ENCODE peak calls at places on chromosomes 11 and 22, in six cellular contexts. Q is NB4, E is progenitor cell of endocrine pancreas, W is left lung, L is cardiac fibroblast, P is epithelial cell of proximal tubule. O is an unnamed sample.

GRCh38 chr22:19819911-19820879 is 34.5 kb downstream of the GNB1L start:
- DNase-seq in Q (no peak), E (peak), W (no peak), L (no peak), P (no peak), O (no peak)

GRCh38 chr11:6574816-6575715 is 28.4 kb downstream of the RRP8 start:
- DNase-seq in Q (no peak), E (no peak), W (no peak), L (no peak), P (no peak), O (no peak)

GRCh38 chr11:35289821-35290220 is 129.5 kb downstream of the SLC1A2 start:
- DNase-seq in Q (peak), E (no peak), W (no peak), L (peak), P (no peak), O (peak)

GRCh38 chr11:130214861-130215530 is 55.4 kb downstream of the ST14 start:
- DNase-seq in Q (no peak), E (no peak), W (no peak), L (no peak), P (no peak), O (no peak)

GRCh38 chr11:88337342-88338222 is at the start of gene CTSC:
- DNase-seq in Q (peak), E (peak), W (peak), L (peak), P (no peak), O (peak)

GRCh38 chr22:46545041-46545796 is 7.8 kb upstream of the CELSR1 start:
- DNase-seq in Q (peak), E (no peak), W (no peak), L (no peak), P (no peak), O (no peak)

GRCh38 chr11:46285173-46285572 is 7.7 kb downstream of the CREB3L1 start:
- DNase-seq in Q (no peak), E (no peak), W (no peak), L (no peak), P (no peak), O (no peak)

GRCh38 chr11:7422544-7423331 is 62.6 kb upstream of the OLFML1 start:
- DNase-seq in Q (no peak), E (no peak), W (no peak), L (no peak), P (no peak), O (no peak)

GRCh38 chr11:4025248-4025956 is 69.2 kb upstream of the RRM1 start:
- DNase-seq in Q (no peak), E (no peak), W (no peak), L (peak), P (no peak), O (peak)

GRCh38 chr11:111911563-111912401 is at the start of gene CRYAB:
- DNase-seq in Q (no peak), E (no peak), W (no peak), L (peak), P (peak), O (peak)

GRCh38 chr11:114847599-114847998 is 169.3 kb downstream of the NXPE2 start:
- DNase-seq in Q (no peak), E (no peak), W (no peak), L (no peak), P (no peak), O (no peak)

GRCh38 chr22:47705350-47705749 is 942.9 kb downstream of the TBC1D22A start:
- DNase-seq in Q (no peak), E (no peak), W (no peak), L (no peak), P (no peak), O (no peak)

GRCh38 chr11:762421-763072 is 14.7 kb downstream of the GATD1 start:
- DNase-seq in Q (peak), E (no peak), W (peak), L (peak), P (no peak), O (peak)

GRCh38 chr11:37411289-37411688 is 813.3 kb upstream of the RAG2 start:
- DNase-seq in Q (no peak), E (no peak), W (no peak), L (no peak), P (no peak), O (no peak)

GRCh38 chr11:1659478-1659877 is 29.9 kb downstream of the KRTAP5-5 start:
- DNase-seq in Q (no peak), E (no peak), W (no peak), L (no peak), P (no peak), O (no peak)

GRCh38 chr22:29994941-29995340 is 85.3 kb upstream of the HORMAD2 start:
- DNase-seq in Q (no peak), E (no peak), W (no peak), L (peak), P (no peak), O (no peak)

DNA sequence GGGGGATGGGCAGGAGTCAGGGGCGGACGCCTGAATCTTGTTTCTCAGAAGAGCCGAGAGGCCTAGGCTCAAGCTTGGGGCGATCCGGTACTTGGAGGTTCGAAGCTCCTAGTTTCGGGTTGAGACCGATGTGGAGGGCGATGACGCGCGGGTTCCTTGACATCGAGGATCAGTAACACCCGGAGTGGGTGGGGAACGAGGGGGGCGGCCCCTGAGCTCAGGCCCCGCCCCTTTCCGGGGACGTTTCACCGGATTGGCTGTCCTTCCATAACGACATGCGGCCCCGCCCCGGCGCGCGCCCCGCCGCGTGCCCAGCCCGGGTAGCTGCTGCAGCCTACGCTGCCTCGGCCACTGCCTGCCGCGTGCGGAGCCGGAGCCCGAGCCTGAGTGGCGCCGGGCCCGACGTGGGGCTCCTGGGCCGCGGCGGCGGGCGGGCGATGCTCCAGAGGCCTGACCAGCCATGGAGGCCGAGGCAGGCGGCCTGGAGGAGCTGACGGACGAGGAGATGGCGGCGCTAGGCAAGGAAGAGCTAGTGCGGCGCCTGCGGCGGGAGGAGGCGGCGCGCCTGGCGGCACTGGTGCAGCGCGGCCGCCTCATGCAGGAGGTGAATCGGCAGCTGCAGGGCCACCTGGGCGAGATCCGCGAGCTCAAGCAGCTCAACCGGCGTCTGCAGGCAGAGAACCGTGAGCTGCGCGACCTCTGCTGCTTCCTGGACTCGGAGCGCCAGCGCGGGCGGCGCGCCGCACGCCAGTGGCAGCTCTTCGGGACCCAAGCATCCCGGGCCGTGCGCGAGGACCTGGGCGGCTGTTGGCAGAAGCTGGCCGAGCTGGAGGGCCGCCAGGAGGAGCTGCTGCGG is at the start of gene CCDC85B:
- DNase-seq in Q (peak), E (peak), W (peak), L (peak), P (no peak), O (peak)
- TF ChIP-seq CTCF in Q (peak), E (peak), W (no peak), L (no peak), P (no peak), O (no peak)

DNA sequence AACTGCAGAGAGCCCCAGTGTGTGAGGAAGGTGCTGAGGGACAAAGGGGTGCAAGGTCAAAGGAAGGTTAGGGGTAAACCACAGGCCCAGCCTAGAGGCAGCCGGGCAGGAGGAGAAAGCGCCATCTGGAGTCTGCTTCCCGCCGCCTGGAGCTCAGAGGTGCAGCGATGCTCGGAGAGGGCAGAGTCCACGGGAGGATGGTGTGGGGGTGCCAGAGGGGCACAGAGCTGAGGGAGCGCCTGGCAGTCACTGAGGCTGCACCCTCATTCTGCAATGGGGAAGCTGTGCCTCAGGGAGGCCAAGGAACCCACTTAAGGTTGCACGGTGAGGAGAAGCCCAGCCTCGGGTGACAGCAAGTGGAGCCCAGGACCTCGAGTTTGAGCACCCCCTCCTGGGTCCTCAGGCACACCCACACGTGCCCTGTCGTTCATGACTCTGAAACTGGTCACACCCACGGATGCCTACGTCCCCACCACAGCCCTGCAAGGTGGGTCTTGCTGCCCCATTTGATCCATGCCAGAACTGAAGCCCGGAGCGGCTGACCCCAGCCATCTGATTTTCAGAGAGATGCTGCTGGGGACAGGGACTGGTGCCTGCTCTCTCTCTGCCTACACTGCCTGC is 1.6 kb downstream of the IL2RB start:
- DNase-seq in Q (no peak), E (no peak), W (peak), L (no peak), P (no peak), O (no peak)
- TF ChIP-seq CTCF in Q (no peak), E (no peak), W (no peak), L (no peak), P (peak), O (no peak)

GRCh38 chr22:21593406-21594232 is 26.1 kb downstream of the UBE2L3 start:
- DNase-seq in Q (no peak), E (no peak), W (no peak), L (no peak), P (no peak), O (no peak)
- TF ChIP-seq CTCF in Q (peak), E (peak), W (no peak), L (peak), P (peak), O (peak)

DNA sequence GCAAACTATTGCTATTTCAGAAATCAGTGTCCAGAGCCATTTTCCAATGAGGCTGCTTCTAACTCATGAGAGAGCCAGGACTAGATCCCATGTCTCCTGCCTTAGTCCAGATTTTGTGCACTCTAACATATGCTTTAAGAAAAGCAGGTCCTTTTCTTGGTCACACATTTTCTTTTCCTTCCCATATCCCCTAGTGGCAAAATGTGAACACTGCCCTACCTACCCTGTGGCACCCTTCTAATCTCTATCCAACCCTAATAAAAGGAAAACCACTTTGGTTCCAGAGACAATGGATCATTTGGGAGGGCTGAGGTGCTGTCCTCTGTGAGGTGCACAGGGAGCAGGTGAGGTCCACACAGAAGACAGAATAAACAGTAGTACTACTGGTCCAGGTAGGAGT is 72.0 kb upstream of the DDI1 start:
- DNase-seq in Q (no peak), E (no peak), W (no peak), L (no peak), P (no peak), O (no peak)
- TF ChIP-seq CTCF in Q (no peak), E (peak), W (no peak), L (no peak), P (peak), O (peak)

GRCh38 chr11:65014146-65014960 is at the start of gene ARL2:
- DNase-seq in Q (no peak), E (peak), W (peak), L (no peak), P (no peak), O (no peak)
- TF ChIP-seq CTCF in Q (peak), E (peak), W (peak), L (no peak), P (peak), O (peak)

DNA sequence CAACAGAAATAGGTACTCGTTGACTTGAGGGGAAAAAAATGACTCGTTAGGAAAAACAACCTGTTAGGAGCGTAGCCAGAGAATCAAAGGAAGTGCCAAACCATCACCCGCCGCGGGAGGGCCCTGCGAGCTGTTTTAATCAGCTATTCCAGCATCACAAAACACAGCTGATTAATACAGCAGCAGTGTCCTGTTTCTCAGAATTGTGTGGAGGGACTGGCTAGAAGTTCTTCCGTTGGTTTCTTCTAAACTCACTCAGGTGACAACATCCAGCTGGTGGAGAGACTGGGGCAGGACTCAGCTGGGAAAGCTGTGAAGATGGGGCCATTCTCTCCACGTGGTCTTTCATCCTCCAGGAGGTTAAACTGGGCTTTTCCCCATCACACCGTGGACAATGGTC is 28.0 kb downstream of the HSPA8 start:
- DNase-seq in Q (no peak), E (no peak), W (no peak), L (peak), P (no peak), O (no peak)
- TF ChIP-seq CTCF in Q (no peak), E (no peak), W (no peak), L (peak), P (peak), O (peak)

DNA sequence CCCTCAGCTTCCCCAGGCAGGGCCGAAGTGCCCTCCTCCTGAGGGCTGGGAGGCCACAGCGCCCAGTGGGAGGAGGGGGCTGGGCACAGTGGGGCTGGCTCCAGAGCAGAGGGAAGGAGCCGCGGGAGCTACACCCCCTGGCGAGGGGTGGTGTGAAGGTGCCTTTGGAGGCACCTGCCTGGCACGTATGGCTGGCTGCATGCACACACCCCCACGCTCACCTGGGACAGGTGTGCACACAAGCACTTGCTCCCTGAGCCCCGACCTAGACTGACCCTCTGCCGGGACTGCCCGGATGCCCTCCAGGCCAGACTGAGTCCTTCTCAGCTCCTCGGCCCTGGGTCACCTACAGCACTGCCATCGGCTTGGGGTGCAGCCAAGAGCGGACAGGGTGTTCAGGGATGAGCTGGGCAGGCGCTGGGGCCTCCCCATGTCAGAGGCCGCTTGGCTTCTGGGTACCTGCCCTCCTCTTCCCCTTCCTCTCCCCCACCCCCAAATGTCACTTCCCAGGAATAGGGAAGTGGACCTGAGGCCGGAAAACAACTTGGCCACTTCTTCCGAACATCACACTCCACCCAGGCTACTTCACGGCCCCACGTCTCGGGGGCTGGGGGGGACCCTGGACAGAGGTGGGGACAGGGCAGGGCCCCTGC is 7.4 kb upstream of the PIM3 start:
- DNase-seq in Q (no peak), E (no peak), W (peak), L (no peak), P (no peak), O (no peak)
- TF ChIP-seq CTCF in Q (no peak), E (no peak), W (no peak), L (no peak), P (no peak), O (no peak)

O was measured in HFFc6.